ENCODE peak calls at places on chromosomes 6 and 20, in ten cellular contexts. One of them, this sample, is unnamed.

GRCh38 chr6:45728674-45729073 is 287.0 kb downstream of the CLIC5 start:
- DNase-seq in astrocyte of the spinal cord: peak; percentile 25
- DNase-seq in brain microvascular endothelial cell: no peak
- DNase-seq in fibroblast of mammary gland: peak; percentile 65
- DNase-seq in AG04450: no peak
- DNase-seq in GM13976: no peak
- DNase-seq in lower leg skin: no peak
- DNase-seq in fibroblast of the aortic adventitia: peak; percentile 34
- DNase-seq in endothelial cell of umbilical vein: no peak
- DNase-seq in neural crest cell: no peak
- DNase-seq in this sample: no peak

GRCh38 chr6:4486543-4487319 is 289.5 kb upstream of the CDYL start:
- DNase-seq in astrocyte of the spinal cord: no peak
- DNase-seq in brain microvascular endothelial cell: no peak
- DNase-seq in fibroblast of mammary gland: no peak
- DNase-seq in AG04450: no peak
- DNase-seq in GM13976: no peak
- DNase-seq in lower leg skin: no peak
- DNase-seq in fibroblast of the aortic adventitia: no peak
- DNase-seq in endothelial cell of umbilical vein: no peak
- DNase-seq in neural crest cell: no peak
- DNase-seq in this sample: no peak

GRCh38 chr6:151807513-151808330 is at the start of gene ESR1:
- DNase-seq in astrocyte of the spinal cord: no peak
- DNase-seq in brain microvascular endothelial cell: peak; percentile 15
- DNase-seq in fibroblast of mammary gland: peak; percentile 76
- DNase-seq in AG04450: no peak
- DNase-seq in GM13976: peak; percentile 41
- DNase-seq in lower leg skin: peak; percentile 91
- DNase-seq in fibroblast of the aortic adventitia: peak; percentile 75
- DNase-seq in endothelial cell of umbilical vein: peak; percentile 20
- DNase-seq in neural crest cell: no peak
- DNase-seq in this sample: peak; percentile 44

GRCh38 chr6:163944897-163945296 is 530.4 kb downstream of the QKI start:
- DNase-seq in astrocyte of the spinal cord: no peak
- DNase-seq in brain microvascular endothelial cell: no peak
- DNase-seq in fibroblast of mammary gland: no peak
- DNase-seq in AG04450: no peak
- DNase-seq in GM13976: no peak
- DNase-seq in lower leg skin: peak; percentile 81
- DNase-seq in fibroblast of the aortic adventitia: no peak
- DNase-seq in endothelial cell of umbilical vein: no peak
- DNase-seq in neural crest cell: no peak
- DNase-seq in this sample: no peak

GRCh38 chr6:119207973-119208725 is 129.7 kb upstream of the FAM184A start:
- DNase-seq in astrocyte of the spinal cord: peak; percentile 89
- DNase-seq in brain microvascular endothelial cell: peak; percentile 31
- DNase-seq in fibroblast of mammary gland: peak; percentile 82
- DNase-seq in AG04450: no peak
- DNase-seq in GM13976: no peak
- DNase-seq in lower leg skin: no peak
- DNase-seq in fibroblast of the aortic adventitia: peak; percentile 74
- DNase-seq in endothelial cell of umbilical vein: no peak
- DNase-seq in neural crest cell: no peak
- DNase-seq in this sample: no peak

GRCh38 chr6:134117409-134117808 is 65.0 kb upstream of the SLC2A12 start:
- DNase-seq in astrocyte of the spinal cord: peak; percentile 17
- DNase-seq in brain microvascular endothelial cell: peak; percentile 39
- DNase-seq in fibroblast of mammary gland: no peak
- DNase-seq in AG04450: no peak
- DNase-seq in GM13976: no peak
- DNase-seq in lower leg skin: no peak
- DNase-seq in fibroblast of the aortic adventitia: no peak
- DNase-seq in endothelial cell of umbilical vein: no peak
- DNase-seq in neural crest cell: no peak
- DNase-seq in this sample: no peak

GRCh38 chr6:169592558-169592957 is 109.3 kb downstream of the WDR27 start:
- DNase-seq in astrocyte of the spinal cord: peak; percentile 79
- DNase-seq in brain microvascular endothelial cell: peak; percentile 71
- DNase-seq in fibroblast of mammary gland: peak; percentile 68
- DNase-seq in AG04450: peak; percentile 13
- DNase-seq in GM13976: no peak
- DNase-seq in lower leg skin: no peak
- DNase-seq in fibroblast of the aortic adventitia: peak; percentile 88
- DNase-seq in endothelial cell of umbilical vein: no peak
- DNase-seq in neural crest cell: no peak
- DNase-seq in this sample: no peak

GRCh38 chr20:29743101-29743931 is 1514.1 kb upstream of the DEFB115 start:
- DNase-seq in astrocyte of the spinal cord: no peak
- DNase-seq in brain microvascular endothelial cell: no peak
- DNase-seq in fibroblast of mammary gland: no peak
- DNase-seq in AG04450: no peak
- DNase-seq in GM13976: no peak
- DNase-seq in lower leg skin: peak; percentile 74
- DNase-seq in fibroblast of the aortic adventitia: no peak
- DNase-seq in endothelial cell of umbilical vein: no peak
- DNase-seq in neural crest cell: no peak
- DNase-seq in this sample: no peak

GRCh38 chr6:125611573-125612399 is 137.6 kb upstream of the HEY2 start:
- DNase-seq in astrocyte of the spinal cord: peak; percentile 75
- DNase-seq in brain microvascular endothelial cell: peak; percentile 82
- DNase-seq in fibroblast of mammary gland: no peak
- DNase-seq in AG04450: no peak
- DNase-seq in GM13976: no peak
- DNase-seq in lower leg skin: no peak
- DNase-seq in fibroblast of the aortic adventitia: peak; percentile 63
- DNase-seq in endothelial cell of umbilical vein: peak; percentile 96
- DNase-seq in neural crest cell: no peak
- DNase-seq in this sample: no peak

GRCh38 chr6:39407446-39407993 is 85.0 kb upstream of the KCNK16 start:
- DNase-seq in astrocyte of the spinal cord: no peak
- DNase-seq in brain microvascular endothelial cell: no peak
- DNase-seq in fibroblast of mammary gland: no peak
- DNase-seq in AG04450: no peak
- DNase-seq in GM13976: no peak
- DNase-seq in lower leg skin: no peak
- DNase-seq in fibroblast of the aortic adventitia: no peak
- DNase-seq in endothelial cell of umbilical vein: no peak
- DNase-seq in neural crest cell: no peak
- DNase-seq in this sample: peak; percentile 44

DNA sequence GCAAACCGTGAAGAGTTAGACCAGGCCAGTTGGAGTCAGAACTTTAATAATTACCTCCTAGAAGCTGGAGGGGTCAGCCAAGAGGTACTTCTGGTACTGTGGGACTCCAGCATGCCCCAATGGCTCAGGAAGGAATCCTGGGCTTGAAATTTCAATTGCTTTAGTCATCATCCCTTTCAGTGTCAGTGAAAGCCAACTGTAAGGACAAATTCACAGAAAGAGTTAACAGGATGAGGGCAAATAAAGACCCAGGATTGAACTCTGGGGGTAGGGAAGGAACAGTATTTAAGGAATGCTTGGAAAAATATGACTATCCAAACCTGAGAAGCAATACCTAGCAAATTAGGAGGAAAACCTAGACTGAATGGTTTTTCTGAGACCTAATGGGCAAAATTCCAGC is 735.1 kb upstream of the MARCKS start:
- DNase-seq in astrocyte of the spinal cord: peak; percentile 93
- DNase-seq in brain microvascular endothelial cell: peak; percentile 94
- DNase-seq in fibroblast of mammary gland: peak; percentile 82
- DNase-seq in AG04450: no peak
- DNase-seq in GM13976: no peak
- DNase-seq in lower leg skin: no peak
- DNase-seq in fibroblast of the aortic adventitia: peak; percentile 88
- DNase-seq in endothelial cell of umbilical vein: peak; percentile 97
- DNase-seq in neural crest cell: no peak
- DNase-seq in this sample: no peak
- TF ChIP-seq CTCF in astrocyte of the spinal cord: peak; percentile 49
- TF ChIP-seq CTCF in brain microvascular endothelial cell: peak; percentile 73
- TF ChIP-seq CTCF in fibroblast of mammary gland: peak; percentile 41
- TF ChIP-seq CTCF in AG04450: peak; percentile 45
- TF ChIP-seq CTCF in GM13976: no peak
- TF ChIP-seq CTCF in lower leg skin: no peak
- TF ChIP-seq CTCF in fibroblast of the aortic adventitia: peak; percentile 43
- TF ChIP-seq CTCF in endothelial cell of umbilical vein: peak; percentile 44
- TF ChIP-seq CTCF in neural crest cell: peak; percentile 19
- TF ChIP-seq CTCF in this sample: no peak

DNA sequence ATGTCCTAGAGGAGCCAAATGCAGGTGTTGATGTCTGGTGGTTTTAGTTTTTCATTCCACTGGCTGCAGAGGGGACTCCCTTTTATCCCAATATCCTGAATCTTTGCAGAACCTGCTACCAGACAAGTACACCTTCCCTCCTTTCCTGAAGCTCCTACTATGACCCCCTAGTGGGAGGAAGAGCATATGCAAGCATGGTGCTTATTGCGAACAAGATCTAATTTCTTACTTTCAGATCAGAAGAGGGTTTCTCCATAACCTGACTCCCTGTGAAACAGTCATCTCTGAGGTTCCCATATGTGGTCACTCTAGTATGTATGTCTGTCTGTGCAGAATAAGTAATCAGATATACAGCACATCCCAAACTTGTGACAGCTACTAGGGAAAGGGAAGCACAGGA is 277.2 kb downstream of the ARHGAP18 start:
- DNase-seq in astrocyte of the spinal cord: peak; percentile 8
- DNase-seq in brain microvascular endothelial cell: no peak
- DNase-seq in fibroblast of mammary gland: peak; percentile 18
- DNase-seq in AG04450: no peak
- DNase-seq in GM13976: no peak
- DNase-seq in lower leg skin: no peak
- DNase-seq in fibroblast of the aortic adventitia: no peak
- DNase-seq in endothelial cell of umbilical vein: no peak
- DNase-seq in neural crest cell: no peak
- DNase-seq in this sample: no peak
- TF ChIP-seq CTCF in astrocyte of the spinal cord: peak; percentile 20
- TF ChIP-seq CTCF in brain microvascular endothelial cell: peak; percentile 62
- TF ChIP-seq CTCF in fibroblast of mammary gland: peak; percentile 33
- TF ChIP-seq CTCF in AG04450: peak; percentile 35
- TF ChIP-seq CTCF in GM13976: no peak
- TF ChIP-seq CTCF in lower leg skin: no peak
- TF ChIP-seq CTCF in fibroblast of the aortic adventitia: peak; percentile 38
- TF ChIP-seq CTCF in endothelial cell of umbilical vein: peak; percentile 6
- TF ChIP-seq CTCF in neural crest cell: peak; percentile 42
- TF ChIP-seq CTCF in this sample: peak; percentile 5

GRCh38 chr6:108658174-108658573 is 97.5 kb downstream of the FOXO3 start:
- DNase-seq in astrocyte of the spinal cord: no peak
- DNase-seq in brain microvascular endothelial cell: no peak
- DNase-seq in fibroblast of mammary gland: no peak
- DNase-seq in AG04450: no peak
- DNase-seq in GM13976: no peak
- DNase-seq in lower leg skin: no peak
- DNase-seq in fibroblast of the aortic adventitia: no peak
- DNase-seq in endothelial cell of umbilical vein: no peak
- DNase-seq in neural crest cell: no peak
- DNase-seq in this sample: no peak
- TF ChIP-seq CTCF in astrocyte of the spinal cord: no peak
- TF ChIP-seq CTCF in brain microvascular endothelial cell: no peak
- TF ChIP-seq CTCF in fibroblast of mammary gland: no peak
- TF ChIP-seq CTCF in AG04450: no peak
- TF ChIP-seq CTCF in GM13976: no peak
- TF ChIP-seq CTCF in lower leg skin: no peak
- TF ChIP-seq CTCF in fibroblast of the aortic adventitia: no peak
- TF ChIP-seq CTCF in endothelial cell of umbilical vein: no peak
- TF ChIP-seq CTCF in neural crest cell: no peak
- TF ChIP-seq CTCF in this sample: no peak

GRCh38 chr20:1440024-1440423 is 26.6 kb downstream of the NSFL1C start:
- DNase-seq in astrocyte of the spinal cord: no peak
- DNase-seq in brain microvascular endothelial cell: no peak
- DNase-seq in fibroblast of mammary gland: peak; percentile 26
- DNase-seq in AG04450: no peak
- DNase-seq in GM13976: peak; percentile 30
- DNase-seq in lower leg skin: no peak
- DNase-seq in fibroblast of the aortic adventitia: no peak
- DNase-seq in endothelial cell of umbilical vein: peak; percentile 27
- DNase-seq in neural crest cell: no peak
- DNase-seq in this sample: no peak
- TF ChIP-seq CTCF in astrocyte of the spinal cord: peak; percentile 57
- TF ChIP-seq CTCF in brain microvascular endothelial cell: peak; percentile 69
- TF ChIP-seq CTCF in fibroblast of mammary gland: peak; percentile 39
- TF ChIP-seq CTCF in AG04450: peak; percentile 76
- TF ChIP-seq CTCF in GM13976: no peak
- TF ChIP-seq CTCF in lower leg skin: no peak
- TF ChIP-seq CTCF in fibroblast of the aortic adventitia: peak; percentile 32
- TF ChIP-seq CTCF in endothelial cell of umbilical vein: peak; percentile 43
- TF ChIP-seq CTCF in neural crest cell: no peak
- TF ChIP-seq CTCF in this sample: peak; percentile 59

GRCh38 chr6:10808376-10808775 is 30.0 kb downstream of the MAK start:
- DNase-seq in astrocyte of the spinal cord: no peak
- DNase-seq in brain microvascular endothelial cell: no peak
- DNase-seq in fibroblast of mammary gland: no peak
- DNase-seq in AG04450: no peak
- DNase-seq in GM13976: no peak
- DNase-seq in lower leg skin: no peak
- DNase-seq in fibroblast of the aortic adventitia: no peak
- DNase-seq in endothelial cell of umbilical vein: no peak
- DNase-seq in neural crest cell: no peak
- DNase-seq in this sample: no peak

DNA sequence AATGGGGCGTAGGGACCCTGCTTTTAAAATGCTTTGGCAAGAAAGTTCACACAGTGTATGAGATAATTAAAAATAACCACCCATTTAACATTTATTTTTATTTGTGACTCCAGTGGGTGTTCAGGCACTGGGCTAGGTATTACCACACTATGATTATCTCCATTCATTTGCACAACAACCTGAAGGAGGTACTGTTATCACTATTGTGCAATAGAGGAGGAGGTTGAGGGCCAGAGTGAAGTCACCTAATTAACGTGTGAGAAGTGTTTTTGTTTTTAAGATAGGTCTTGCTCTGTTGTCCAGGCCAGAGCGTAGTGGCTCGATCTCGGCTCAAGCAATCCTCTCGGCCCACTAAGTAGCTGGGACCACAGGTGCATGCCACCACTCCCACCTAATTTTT is 29.2 kb downstream of the MAK start:
- DNase-seq in astrocyte of the spinal cord: no peak
- DNase-seq in brain microvascular endothelial cell: no peak
- DNase-seq in fibroblast of mammary gland: no peak
- DNase-seq in AG04450: no peak
- DNase-seq in GM13976: no peak
- DNase-seq in lower leg skin: no peak
- DNase-seq in fibroblast of the aortic adventitia: no peak
- DNase-seq in endothelial cell of umbilical vein: no peak
- DNase-seq in neural crest cell: no peak
- DNase-seq in this sample: no peak
- TF ChIP-seq CTCF in astrocyte of the spinal cord: no peak
- TF ChIP-seq CTCF in brain microvascular endothelial cell: no peak
- TF ChIP-seq CTCF in fibroblast of mammary gland: no peak
- TF ChIP-seq CTCF in AG04450: no peak
- TF ChIP-seq CTCF in GM13976: no peak
- TF ChIP-seq CTCF in lower leg skin: no peak
- TF ChIP-seq CTCF in fibroblast of the aortic adventitia: no peak
- TF ChIP-seq CTCF in endothelial cell of umbilical vein: no peak
- TF ChIP-seq CTCF in neural crest cell: no peak
- TF ChIP-seq CTCF in this sample: no peak